ENCODE peak calls at places on chromosomes 12 and 14, in ten cellular contexts. J is H1, S is cardiac fibroblast, C is stomach, L is NT2/D1, P is left ventricle myocardium inferior, T is right cardiac atrium, Y is SK-N-SH, M is H7, X is foreskin fibroblast. D is an unnamed sample.

GRCh38 chr12:105910030-105910429 is 228.7 kb downstream of the NUAK1 start:
- DNase-seq in J (no peak), S (no peak), C (no peak), L (no peak), P (no peak), T (no peak), Y (no peak), M (no peak), X (no peak), D (no peak)

GRCh38 chr12:43848786-43849185 is 12.9 kb downstream of the TMEM117 start:
- DNase-seq in J (no peak), S (no peak), C (no peak), L (no peak), P (no peak), T (no peak), Y (no peak), M (no peak), X (no peak), D (no peak)

GRCh38 chr14:34043627-34044372 is 92.9 kb upstream of the EGLN3 start:
- DNase-seq in J (no peak), S (no peak), C (no peak), L (no peak), P (no peak), T (no peak), Y (no peak), M (no peak), X (no peak), D (no peak)

GRCh38 chr12:132839558-132840235 is 11.0 kb upstream of the GOLGA3 start:
- DNase-seq in J (no peak), S (no peak), C (no peak), L (no peak), P (no peak), T (peak; percentile 38), Y (no peak), M (no peak), X (no peak), D (no peak)

GRCh38 chr14:104246401-104247335 is 108.3 kb downstream of the KIF26A start:
- DNase-seq in J (no peak), S (no peak), C (peak; percentile 23), L (no peak), P (no peak), T (no peak), Y (no peak), M (no peak), X (no peak), D (no peak)

GRCh38 chr14:55662757-55663156 is 82.8 kb downstream of the KTN1 start:
- DNase-seq in J (no peak), S (no peak), C (no peak), L (no peak), P (no peak), T (no peak), Y (no peak), M (no peak), X (no peak), D (no peak)

GRCh38 chr14:96681826-96682225 is 115.4 kb upstream of the VRK1 start:
- DNase-seq in J (no peak), S (no peak), C (no peak), L (no peak), P (no peak), T (no peak), Y (no peak), M (no peak), X (peak; percentile 3), D (no peak)

GRCh38 chr12:109461846-109462766 is 15.0 kb downstream of the KCTD10 start:
- DNase-seq in J (no peak), S (peak; percentile 98), C (peak; percentile 52), L (no peak), P (peak; percentile 90), T (peak; percentile 96), Y (peak; percentile 78), M (peak; percentile 51), X (peak; percentile 97), D (peak; percentile 94)

GRCh38 chr14:94821705-94822104 is 51.8 kb upstream of the GSC start:
- DNase-seq in J (no peak), S (no peak), C (no peak), L (no peak), P (no peak), T (no peak), Y (no peak), M (no peak), X (no peak), D (no peak)
- H3K4me3 ChIP-seq in J (no peak overlapping the region), S (no peak overlapping the region), C (no peak overlapping the region), L (no peak overlapping the region), P (no peak overlapping the region), T (no peak overlapping the region), Y (no peak overlapping the region), M (no peak overlapping the region), X (no peak overlapping the region), D (no peak overlapping the region)

DNA sequence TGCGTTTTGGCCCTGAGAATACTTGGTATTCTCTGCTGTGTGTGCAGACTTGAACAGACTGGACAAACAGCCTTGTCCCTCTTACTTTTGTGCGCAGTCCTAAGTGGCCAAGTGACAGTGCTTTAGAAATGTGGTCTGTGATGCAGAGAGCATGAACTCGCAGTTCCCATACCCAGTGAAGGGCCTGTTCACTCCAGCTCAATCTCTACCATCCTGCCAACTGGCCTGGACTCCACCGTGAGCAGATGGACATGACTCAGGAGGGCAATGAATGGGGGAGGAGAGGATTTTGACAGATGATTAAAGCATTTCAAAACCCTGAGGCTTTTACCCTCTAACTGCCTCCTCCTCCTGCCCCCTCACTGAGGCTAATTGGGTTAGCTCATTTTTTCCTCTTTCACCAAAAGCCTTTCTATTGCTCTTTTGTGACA is 62.5 kb upstream of the PYGL start:
- DNase-seq in J (no peak), S (peak; percentile 64), C (no peak), L (no peak), P (no peak), T (no peak), Y (peak; percentile 64), M (no peak), X (peak; percentile 81), D (no peak)
- H3K4me3 ChIP-seq in J (no peak overlapping the region), S (no peak overlapping the region), C (no peak overlapping the region), L (no peak overlapping the region), P (no peak overlapping the region), T (no peak overlapping the region), Y (peak overlapping the region; percentile 5), M (no peak overlapping the region), X (no peak overlapping the region), D (no peak overlapping the region)

GRCh38 chr12:46832084-46832704 is 6.4 kb upstream of the SLC38A4 start:
- DNase-seq in J (no peak), S (no peak), C (no peak), L (no peak), P (no peak), T (no peak), Y (no peak), M (peak; percentile 81), X (no peak), D (no peak)
- H3K4me3 ChIP-seq in J (peak overlapping the region; percentile 55), S (no peak overlapping the region), C (no peak overlapping the region), L (peak overlapping the region; percentile 56), P (peak overlapping the region; percentile 67), T (peak overlapping the region; percentile 39), Y (no peak overlapping the region), M (peak overlapping the region; percentile 44), X (peak overlapping the region; percentile 47), D (no peak overlapping the region)

GRCh38 chr14:20803221-20803620 is 577 bp upstream of the RNASE1 start:
- DNase-seq in J (no peak), S (no peak), C (no peak), L (no peak), P (peak; percentile 24), T (no peak), Y (no peak), M (no peak), X (no peak), D (no peak)

GRCh38 chr14:20799955-20800544 is 2.6 kb downstream of the RNASE1 start:
- DNase-seq in J (no peak), S (peak; percentile 13), C (peak; percentile 33), L (no peak), P (peak; percentile 42), T (peak; percentile 72), Y (no peak), M (no peak), X (no peak), D (no peak)

GRCh38 chr14:20801726-20802125 is 918 bp downstream of the RNASE1 start:
- DNase-seq in J (no peak), S (peak; percentile 6), C (peak; percentile 66), L (no peak), P (peak; percentile 38), T (peak; percentile 74), Y (no peak), M (no peak), X (no peak), D (no peak)

GRCh38 chr14:20805485-20805884 is 2.8 kb upstream of the RNASE1 start:
- DNase-seq in J (no peak), S (no peak), C (no peak), L (no peak), P (no peak), T (no peak), Y (no peak), M (no peak), X (no peak), D (no peak)

DNA sequence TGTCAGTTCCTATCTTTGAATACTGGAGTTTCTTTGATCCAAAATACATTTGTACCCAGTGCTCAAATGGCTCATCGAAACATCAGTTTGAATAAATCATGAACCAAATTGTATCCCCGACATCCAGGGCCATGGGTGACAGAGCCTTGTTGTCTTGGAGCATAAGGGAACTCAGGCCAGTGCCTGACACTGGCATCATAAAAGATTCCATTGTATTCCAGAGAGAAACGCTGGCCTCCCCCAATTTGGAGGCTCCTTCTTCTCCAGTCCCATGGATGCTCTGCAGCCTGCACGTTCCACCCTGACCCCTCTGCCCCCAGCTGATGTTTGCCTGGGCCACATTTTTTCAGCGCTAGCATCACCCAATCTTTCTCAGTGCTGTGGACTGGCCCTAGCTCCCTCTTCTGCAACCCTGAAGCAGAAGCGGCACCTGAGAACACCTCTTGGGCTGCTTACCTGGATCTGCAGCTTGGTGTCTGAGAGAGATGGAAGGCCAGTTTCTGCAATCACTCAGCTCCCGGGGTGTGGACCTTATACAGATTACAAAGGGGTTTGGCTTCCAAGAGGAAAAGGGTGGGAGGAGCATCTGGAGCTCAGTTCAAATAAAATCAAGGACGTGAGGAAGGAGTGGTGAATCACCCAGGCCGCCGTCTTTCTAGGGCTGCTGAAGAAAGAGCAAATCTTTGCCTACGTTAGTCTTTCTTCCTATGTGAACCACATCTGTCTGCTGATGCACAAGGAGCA is at the start of gene RNASE1:
- DNase-seq in J (no peak), S (peak; percentile 37), C (peak; percentile 71), L (no peak), P (peak; percentile 34), T (peak; percentile 72), Y (no peak), M (no peak), X (no peak), D (no peak)
- H3K4me3 ChIP-seq in J (no peak within 1 kb of the TSS), S (no peak within 1 kb of the TSS), C (peak within 1 kb of the TSS; percentile 40), L (no peak within 1 kb of the TSS), P (peak within 1 kb of the TSS; percentile 66), T (peak within 1 kb of the TSS; percentile 45), Y (no peak within 1 kb of the TSS), M (peak within 1 kb of the TSS; percentile 3), X (no peak within 1 kb of the TSS), D (no peak within 1 kb of the TSS)

GRCh38 chr12:27331927-27332324 is 710 bp upstream of the BMAL2 start:
- DNase-seq in J (no peak), S (no peak), C (no peak), L (no peak), P (no peak), T (no peak), Y (no peak), M (no peak), X (no peak), D (no peak)
- H3K4me3 ChIP-seq in J (peak overlapping the region; percentile 68), S (no peak overlapping the region), C (peak overlapping the region; percentile 70), L (peak overlapping the region; percentile 72), P (peak overlapping the region; percentile 80), T (no peak overlapping the region), Y (peak overlapping the region; percentile 87), M (peak overlapping the region; percentile 71), X (peak overlapping the region; percentile 70), D (peak overlapping the region; percentile 69)